ENCODE peak calls at places on chromosomes 13 and 19, in six cellular contexts. Z is HT1080, E is NCI-H69, F is B cell, P is Peyer's patch, J is AG10803. H is an unnamed sample.

GRCh38 chr19:41302624-41303351 is 7.2 kb upstream of the CCDC97 start:
- DNase-seq in Z (no peak), E (no peak), F (peak), P (peak), J (no peak), H (no peak)

GRCh38 chr19:54172764-54173699 is at the start of gene TMC4:
- DNase-seq in Z (peak), E (peak), F (peak), P (peak), J (peak), H (peak)

GRCh38 chr19:35843676-35844481 is 8.4 kb downstream of the NPHS1 start:
- DNase-seq in Z (no peak), E (peak), F (no peak), P (no peak), J (no peak), H (no peak)

GRCh38 chr13:46961719-46962118 is 64.9 kb upstream of the HTR2A start:
- DNase-seq in Z (peak), E (no peak), F (no peak), P (no peak), J (peak), H (peak)

GRCh38 chr13:58134012-58134411 is 502.5 kb downstream of the PCDH17 start:
- DNase-seq in Z (no peak), E (no peak), F (no peak), P (no peak), J (no peak), H (no peak)

GRCh38 chr19:45769821-45770191 is 754 bp upstream of the SIX5 start:
- DNase-seq in Z (no peak), E (peak), F (peak), P (peak), J (peak), H (peak)

GRCh38 chr19:12733369-12733896 is 1.1 kb downstream of the TRIR start:
- DNase-seq in Z (peak), E (peak), F (peak), P (no peak), J (peak), H (peak)

GRCh38 chr19:57803594-57804325 is 11.0 kb downstream of the ZNF552 start:
- DNase-seq in Z (peak), E (peak), F (no peak), P (no peak), J (peak), H (peak)

GRCh38 chr19:52492201-52492960 is 35.1 kb upstream of the ZNF808 start:
- DNase-seq in Z (no peak), E (peak), F (peak), P (no peak), J (no peak), H (no peak)

GRCh38 chr19:51803529-51803928 is 8.6 kb downstream of the FPR3 start:
- DNase-seq in Z (no peak), E (no peak), F (no peak), P (no peak), J (no peak), H (no peak)

GRCh38 chr19:35995655-35995993 is 636 bp downstream of the SDHAF1 start:
- DNase-seq in Z (peak), E (peak), F (no peak), P (peak), J (peak), H (peak)

GRCh38 chr19:45040059-45040767 is 1.4 kb downstream of the CLASRP start:
- DNase-seq in Z (no peak), E (no peak), F (no peak), P (no peak), J (no peak), H (no peak)

GRCh38 chr13:23643828-23644419 is 73.7 kb downstream of the TNFRSF19 start:
- DNase-seq in Z (no peak), E (no peak), F (no peak), P (no peak), J (no peak), H (no peak)

GRCh38 chr13:67228909-67229308 is 1.2 kb downstream of the PCDH9 start:
- DNase-seq in Z (no peak), E (peak), F (no peak), P (no peak), J (no peak), H (peak)

GRCh38 chr19:40798997-40799557 is at the start of gene EGLN2:
- DNase-seq in Z (peak), E (peak), F (peak), P (no peak), J (no peak), H (no peak)

GRCh38 chr19:6773323-6773931 is 919 bp downstream of the VAV1 start:
- DNase-seq in Z (no peak), E (no peak), F (peak), P (peak), J (no peak), H (no peak)

GRCh38 chr13:21344662-21345176 is 114.4 kb downstream of the ZDHHC20 start:
- DNase-seq in Z (peak), E (no peak), F (no peak), P (no peak), J (no peak), H (no peak)

GRCh38 chr13:26604784-26605183 is 47.3 kb downstream of the WASF3 start:
- DNase-seq in Z (no peak), E (no peak), F (no peak), P (peak), J (no peak), H (no peak)

GRCh38 chr19:47045867-47046470 is 2.5 kb downstream of the TMEM160 start:
- DNase-seq in Z (no peak), E (no peak), F (no peak), P (no peak), J (no peak), H (no peak)

GRCh38 chr13:33740134-33740538 is 77.8 kb upstream of the RFC3 start:
- DNase-seq in Z (peak), E (no peak), F (no peak), P (no peak), J (peak), H (peak)

GRCh38 chr19:48210005-48210404 is 39.5 kb downstream of the ZSWIM9 start:
- DNase-seq in Z (no peak), E (no peak), F (no peak), P (no peak), J (no peak), H (no peak)

GRCh38 chr13:90055121-90055520 is 1292.4 kb upstream of the MIR17HG start:
- DNase-seq in Z (peak), E (no peak), F (no peak), P (no peak), J (no peak), H (peak)

GRCh38 chr19:55694241-55694655 is 19.2 kb downstream of the EPN1 start:
- DNase-seq in Z (no peak), E (no peak), F (no peak), P (peak), J (no peak), H (no peak)

GRCh38 chr19:14470031-14470876 is 4.9 kb downstream of the PTGER1 start:
- DNase-seq in Z (no peak), E (no peak), F (peak), P (no peak), J (no peak), H (no peak)

GRCh38 chr19:55005684-55006488 is 32.2 kb downstream of the GP6 start:
- DNase-seq in Z (peak), E (peak), F (peak), P (peak), J (no peak), H (peak)

GRCh38 chr13:39341238-39341637 is 261.8 kb downstream of the LHFPL6 start:
- DNase-seq in Z (no peak), E (no peak), F (no peak), P (no peak), J (no peak), H (no peak)

GRCh38 chr13:26219726-26220125 is 2.4 kb downstream of the RNF6 start:
- DNase-seq in Z (no peak), E (no peak), F (no peak), P (no peak), J (peak), H (peak)

GRCh38 chr13:59112375-59112774 is 1051.4 kb downstream of the DIAPH3 start:
- DNase-seq in Z (peak), E (peak), F (no peak), P (peak), J (peak), H (peak)

GRCh38 chr13:23871616-23872220 is 17.5 kb downstream of the MIPEP start:
- DNase-seq in Z (peak), E (peak), F (no peak), P (no peak), J (peak), H (peak)

GRCh38 chr19:46303702-46304397 is 7.0 kb downstream of the HIF3A start:
- DNase-seq in Z (no peak), E (peak), F (no peak), P (peak), J (no peak), H (no peak)

GRCh38 chr13:101647760-101648159 is 195.3 kb downstream of the ITGBL1 start:
- DNase-seq in Z (no peak), E (no peak), F (no peak), P (no peak), J (no peak), H (no peak)

GRCh38 chr13:20428666-20429644 is 96.7 kb downstream of the CRYL1 start:
- DNase-seq in Z (no peak), E (no peak), F (no peak), P (no peak), J (peak), H (no peak)

GRCh38 chr13:26956532-26957142 is 196.1 kb upstream of the GPR12 start:
- DNase-seq in Z (no peak), E (no peak), F (no peak), P (peak), J (no peak), H (no peak)

GRCh38 chr19:39413903-39414608 is 1.6 kb downstream of the PLEKHG2 start:
- DNase-seq in Z (no peak), E (no peak), F (peak), P (no peak), J (peak), H (no peak)

GRCh38 chr19:10706990-10707389 is 5.8 kb downstream of the QTRT1 start:
- DNase-seq in Z (no peak), E (no peak), F (no peak), P (no peak), J (no peak), H (no peak)

GRCh38 chr19:35442091-35442490 is 6.0 kb upstream of the FFAR2 start:
- DNase-seq in Z (no peak), E (no peak), F (no peak), P (peak), J (no peak), H (no peak)

GRCh38 chr13:49958321-49958720 is 22.2 kb upstream of the SPRYD7 start:
- DNase-seq in Z (no peak), E (no peak), F (no peak), P (no peak), J (peak), H (no peak)

GRCh38 chr19:13574933-13575332 is 68.7 kb upstream of the CACNA1A start:
- DNase-seq in Z (peak), E (no peak), F (no peak), P (no peak), J (peak), H (no peak)

H was measured in MCF 10A.